ENCODE peak calls at places on chromosome 16, in nine cellular contexts. Q, U, E, R, V, S, I, F and L are unnamed samples.

GRCh38 chr16:11342021-11342855 is 3.0 kb upstream of the RMI2 start:
- DNase-seq in Q (no peak), U (no peak), E (no peak), R (no peak), V (no peak), S (no peak), I (no peak), F (no peak), L (no peak)

GRCh38 chr16:30839523-30840227 is 52.7 kb upstream of the ZNF629 start:
- DNase-seq in Q (peak), U (no peak), E (no peak), R (no peak), V (no peak), S (no peak), I (no peak), F (no peak), L (peak)

GRCh38 chr16:282944-283744 is at the start of gene PDIA2:
- DNase-seq in Q (no peak), U (no peak), E (no peak), R (no peak), V (no peak), S (no peak), I (no peak), F (no peak), L (no peak)

GRCh38 chr16:69848635-69849545 is 86.8 kb downstream of the WWP2 start:
- DNase-seq in Q (no peak), U (peak), E (peak), R (peak), V (no peak), S (peak), I (peak), F (no peak), L (peak)

GRCh38 chr16:727291-727977 is 528 bp downstream of the HAGHL start:
- DNase-seq in Q (no peak), U (no peak), E (no peak), R (no peak), V (peak), S (no peak), I (no peak), F (no peak), L (no peak)

GRCh38 chr16:49598386-49599170 is 225.0 kb downstream of the C16orf78 start:
- DNase-seq in Q (peak), U (peak), E (no peak), R (no peak), V (peak), S (peak), I (peak), F (no peak), L (no peak)

GRCh38 chr16:85436207-85436606 is 176.9 kb upstream of the GSE1 start:
- DNase-seq in Q (no peak), U (no peak), E (no peak), R (no peak), V (no peak), S (no peak), I (peak), F (no peak), L (no peak)

GRCh38 chr16:85342348-85342747 is 230.1 kb upstream of the CIBAR2 start:
- DNase-seq in Q (no peak), U (no peak), E (no peak), R (no peak), V (no peak), S (no peak), I (no peak), F (no peak), L (no peak)

GRCh38 chr16:49652441-49653175 is 203.3 kb downstream of the ZNF423 start:
- DNase-seq in Q (no peak), U (no peak), E (peak), R (no peak), V (no peak), S (peak), I (peak), F (no peak), L (no peak)

GRCh38 chr16:79286646-79287423 is 313.7 kb downstream of the MAF start:
- DNase-seq in Q (no peak), U (peak), E (no peak), R (no peak), V (peak), S (peak), I (no peak), F (no peak), L (no peak)

GRCh38 chr16:84121007-84121406 is 4.3 kb upstream of the MBTPS1 start:
- DNase-seq in Q (no peak), U (no peak), E (no peak), R (no peak), V (no peak), S (no peak), I (no peak), F (no peak), L (no peak)

GRCh38 chr16:1278456-1278855 is 22.6 kb downstream of the TPSD1 start:
- DNase-seq in Q (no peak), U (no peak), E (no peak), R (no peak), V (no peak), S (no peak), I (no peak), F (no peak), L (no peak)

GRCh38 chr16:57395026-57395425 is 9.5 kb upstream of the CCL17 start:
- DNase-seq in Q (no peak), U (no peak), E (no peak), R (no peak), V (no peak), S (no peak), I (no peak), F (no peak), L (no peak)

GRCh38 chr16:24838554-24839266 is 7.1 kb upstream of the SLC5A11 start:
- DNase-seq in Q (no peak), U (no peak), E (peak), R (no peak), V (no peak), S (no peak), I (no peak), F (peak), L (peak)

GRCh38 chr16:23948949-23949392 is 113.2 kb downstream of the PRKCB start:
- DNase-seq in Q (no peak), U (no peak), E (no peak), R (no peak), V (no peak), S (no peak), I (no peak), F (no peak), L (no peak)

GRCh38 chr16:4653981-4654380 is 29.4 kb downstream of the MGRN1 start:
- DNase-seq in Q (peak), U (peak), E (peak), R (no peak), V (no peak), S (no peak), I (no peak), F (peak), L (no peak)

GRCh38 chr16:5004311-5004710 is 29.4 kb downstream of the NAGPA start:
- DNase-seq in Q (no peak), U (no peak), E (no peak), R (no peak), V (no peak), S (no peak), I (no peak), F (no peak), L (no peak)

GRCh38 chr16:87608400-87608985 is 6.2 kb downstream of the JPH3 start:
- DNase-seq in Q (peak), U (peak), E (peak), R (peak), V (peak), S (peak), I (no peak), F (no peak), L (no peak)

GRCh38 chr16:56348168-56349085 is 76.9 kb downstream of the AMFR start:
- DNase-seq in Q (no peak), U (peak), E (no peak), R (no peak), V (no peak), S (no peak), I (no peak), F (no peak), L (no peak)

GRCh38 chr16:12458591-12459400 is 344.9 kb downstream of the CPPED1 start:
- DNase-seq in Q (no peak), U (peak), E (no peak), R (no peak), V (no peak), S (no peak), I (no peak), F (no peak), L (no peak)

GRCh38 chr16:71338632-71339031 is 19.9 kb upstream of the CALB2 start:
- DNase-seq in Q (no peak), U (no peak), E (no peak), R (no peak), V (no peak), S (no peak), I (no peak), F (no peak), L (no peak)

GRCh38 chr16:58458634-58459343 is 41.2 kb upstream of the NDRG4 start:
- DNase-seq in Q (no peak), U (no peak), E (no peak), R (no peak), V (no peak), S (no peak), I (no peak), F (no peak), L (no peak)

GRCh38 chr16:2460391-2460713 is 443 bp downstream of the TEDC2 start:
- DNase-seq in Q (no peak), U (no peak), E (no peak), R (no peak), V (no peak), S (no peak), I (no peak), F (no peak), L (no peak)

GRCh38 chr16:2464333-2464732 is 4.4 kb downstream of the TEDC2 start:
- DNase-seq in Q (no peak), U (no peak), E (no peak), R (no peak), V (no peak), S (no peak), I (no peak), F (no peak), L (no peak)

GRCh38 chr16:2459647-2460390 is at the start of gene TEDC2:
- DNase-seq in Q (peak), U (peak), E (peak), R (peak), V (peak), S (peak), I (peak), F (peak), L (peak)

GRCh38 chr16:2460916-2461315 is 1.0 kb downstream of the TEDC2 start:
- DNase-seq in Q (no peak), U (no peak), E (no peak), R (no peak), V (no peak), S (no peak), I (no peak), F (no peak), L (no peak)

DNA sequence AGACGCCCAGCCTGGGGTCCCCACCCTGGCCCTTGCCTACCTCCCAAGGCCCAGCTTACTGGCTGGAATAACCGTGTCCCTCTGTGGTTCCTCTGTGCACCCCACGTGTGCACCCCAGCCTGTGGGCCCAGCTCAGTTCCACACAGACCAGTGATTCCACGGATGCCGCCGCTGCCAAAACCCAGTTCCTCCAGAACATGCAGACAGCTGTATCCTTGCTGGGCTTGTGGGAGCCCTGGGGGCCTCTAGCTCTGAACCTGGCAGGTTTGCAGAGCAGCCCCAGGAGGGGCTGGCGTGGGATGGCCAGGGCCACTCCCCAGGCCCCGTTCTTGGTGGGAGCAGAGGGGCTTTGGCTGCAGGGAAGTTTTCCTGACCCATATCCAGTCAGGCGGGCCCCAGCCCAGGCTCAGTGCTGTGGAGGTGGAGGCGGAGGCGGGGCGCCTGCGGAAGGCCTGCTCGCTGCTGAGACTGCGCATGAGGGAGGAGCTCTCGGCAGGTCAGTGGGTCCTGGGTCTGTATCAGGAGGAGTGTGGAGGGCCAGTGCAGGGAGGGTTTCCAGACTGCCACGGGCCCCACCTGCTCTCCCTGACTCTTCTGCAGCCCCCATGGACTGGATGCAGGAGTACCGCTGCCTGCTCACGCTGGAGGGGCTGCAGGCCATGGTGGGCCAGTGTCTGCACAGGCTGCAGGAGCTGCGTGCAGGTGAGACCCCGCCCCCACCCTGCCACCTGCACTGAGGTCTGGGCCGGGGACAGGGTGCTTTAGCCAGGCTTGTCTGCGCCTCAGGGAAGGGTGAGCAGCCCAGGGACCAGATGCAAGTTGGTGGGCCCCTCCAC is 2.3 kb downstream of the TEDC2 start:
- DNase-seq in Q (no peak), U (peak), E (no peak), R (no peak), V (no peak), S (no peak), I (no peak), F (no peak), L (no peak)
- TF ChIP-seq CTCF in Q (no peak), U (no peak), E (no peak), R (no peak), V (no peak), S (no peak), I (no peak), F (no peak), L (no peak)

DNA sequence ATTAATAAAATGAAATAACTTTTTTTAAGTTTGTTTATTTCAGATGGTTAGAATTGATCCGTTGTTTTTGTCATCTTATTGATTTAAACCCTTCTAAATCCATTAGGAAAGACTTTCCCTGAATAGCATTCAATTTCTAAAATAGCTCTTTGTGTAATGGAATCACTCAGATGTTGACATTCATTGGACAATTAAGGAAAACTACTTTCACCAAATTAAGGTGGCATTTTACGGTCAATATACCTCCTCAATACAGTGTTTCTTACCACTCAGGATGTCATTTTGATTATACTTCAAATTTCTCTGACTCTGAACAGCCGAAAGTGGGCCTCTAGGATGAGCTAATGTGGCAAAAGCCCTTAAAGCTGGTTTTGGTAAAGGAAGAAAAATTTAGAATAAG is 1.8 kb downstream of the ARL6IP1 start:
- DNase-seq in Q (no peak), U (no peak), E (no peak), R (no peak), V (no peak), S (no peak), I (no peak), F (no peak), L (no peak)
- H3K4me3 ChIP-seq in Q (peak), U (peak), E (peak), R (peak), V (peak), S (no peak), I (no peak), F (peak), L (peak)

GRCh38 chr16:67169011-67169451 is 1.3 kb upstream of the NOL3 start:
- DNase-seq in Q (no peak), U (no peak), E (no peak), R (no peak), V (no peak), S (no peak), I (no peak), F (no peak), L (no peak)

GRCh38 chr16:67169642-67170167 is 633 bp upstream of the NOL3 start:
- DNase-seq in Q (no peak), U (no peak), E (no peak), R (no peak), V (peak), S (peak), I (no peak), F (no peak), L (no peak)

GRCh38 chr16:67170948-67171649 is 761 bp downstream of the NOL3 start:
- DNase-seq in Q (no peak), U (no peak), E (no peak), R (no peak), V (no peak), S (no peak), I (no peak), F (peak), L (no peak)

GRCh38 chr16:67167588-67167987 is 2.8 kb upstream of the NOL3 start:
- DNase-seq in Q (no peak), U (no peak), E (no peak), R (no peak), V (no peak), S (no peak), I (no peak), F (no peak), L (no peak)

DNA sequence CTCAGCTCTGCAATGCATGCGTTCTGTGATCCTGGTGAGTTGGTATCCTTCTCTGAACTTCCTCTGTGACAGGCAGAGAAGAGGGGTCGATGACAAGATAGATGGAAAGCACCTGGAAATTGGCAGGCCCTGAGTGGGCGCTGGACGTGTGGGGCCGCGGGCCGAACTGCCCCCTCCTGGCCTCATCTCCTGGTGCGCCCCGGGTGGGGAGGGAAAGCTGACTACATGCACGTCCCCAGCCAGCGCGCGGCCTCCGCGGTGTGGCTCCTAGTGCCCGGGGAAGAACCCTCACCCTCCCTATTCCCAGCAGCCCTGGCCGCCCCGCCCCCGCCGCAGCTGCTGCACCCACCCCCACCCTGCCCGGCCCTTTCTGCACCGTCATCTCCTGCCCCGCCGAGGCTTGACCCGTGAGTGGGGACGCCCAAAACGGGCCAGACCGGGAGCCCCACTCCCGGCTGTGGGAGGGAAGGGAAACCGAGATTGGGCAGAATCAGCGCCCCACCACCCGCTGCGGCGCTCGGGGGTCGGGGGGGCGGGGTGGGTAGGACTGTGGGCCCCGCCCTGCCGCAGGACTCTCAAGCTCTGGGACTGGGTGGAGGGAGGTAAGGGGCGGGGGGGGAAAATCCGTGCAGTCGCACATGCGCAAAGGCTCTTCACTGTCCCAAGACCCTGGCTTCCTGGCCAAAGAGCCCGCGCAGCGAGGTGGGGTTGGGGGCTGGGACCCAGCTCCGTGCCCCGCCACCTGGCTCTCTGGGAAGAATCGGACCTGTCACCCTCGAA is at the start of gene NOL3:
- DNase-seq in Q (peak), U (peak), E (peak), R (no peak), V (peak), S (peak), I (peak), F (peak), L (no peak)
- TF ChIP-seq CTCF in Q (no peak), U (no peak), E (peak), R (no peak), V (no peak), S (no peak), I (no peak), F (no peak), L (no peak)

DNA sequence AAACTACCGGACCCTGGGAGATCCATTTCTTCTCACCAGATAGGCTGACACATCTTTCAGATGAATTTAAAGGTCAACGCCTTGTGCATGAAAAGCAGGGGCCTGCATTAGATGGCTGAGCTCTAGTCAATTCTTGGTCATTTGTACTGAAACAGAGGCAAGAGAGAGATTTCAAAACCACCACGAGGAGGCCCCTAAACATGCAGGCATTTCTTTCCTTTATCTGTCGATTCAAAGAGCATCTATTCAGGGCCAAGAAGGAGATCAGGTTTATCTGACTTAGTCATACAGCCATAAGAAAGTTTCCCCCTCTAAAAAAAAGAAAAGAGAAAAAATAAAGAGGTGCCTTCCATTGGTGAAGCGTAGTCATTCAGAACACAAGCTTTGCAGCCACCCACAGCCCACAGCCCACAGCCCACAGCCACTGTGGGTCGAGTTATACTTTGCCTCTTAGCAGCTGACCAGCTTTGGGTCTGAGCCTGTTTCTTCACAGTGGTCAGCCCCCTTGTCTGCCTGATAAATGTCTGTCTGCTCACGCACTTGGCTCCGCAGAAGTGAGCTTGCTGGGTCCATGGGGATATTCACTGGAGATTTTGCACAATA is 207.5 kb downstream of the CDH13 start:
- DNase-seq in Q (no peak), U (no peak), E (no peak), R (no peak), V (no peak), S (no peak), I (no peak), F (no peak), L (no peak)
- H3K4me3 ChIP-seq in Q (no peak), U (no peak), E (no peak), R (no peak), V (no peak), S (no peak), I (no peak), F (no peak), L (no peak)